ENCODE peak calls at places on chromosomes 13 and 19, in five cellular contexts. One of them, this sample, is unnamed.

GRCh38 chr13:24688111-24688510 is 7.9 kb downstream of the ATP12A start:
- DNase-seq in activated T-helper 1 cell treated with anti-CD3 and anti-CD28 coated beads, Interleukin-12 subunit alpha, Interleukin-12 subunit beta, Interleukin-2, Interleukin-4 antibody, amounts not matched to agents 30 ng/mL and 10 ng/mL and 1 ng/mL, durations not matched to agents 14 hours and 24 hours and 36 hours: no peak
- DNase-seq in cardiac muscle cell: no peak
- DNase-seq in activated T-cell treated with anti-CD3 and anti-CD28 coated beads, Interleukin-2, amount 50 U/mL, for 48 hours: no peak
- DNase-seq in tibial nerve: no peak
- DNase-seq in this sample: no peak

GRCh38 chr19:51292971-51293370 is 18.5 kb upstream of the IGLON5 start:
- DNase-seq in activated T-helper 1 cell treated with anti-CD3 and anti-CD28 coated beads, Interleukin-12 subunit alpha, Interleukin-12 subunit beta, Interleukin-2, Interleukin-4 antibody, amounts not matched to agents 30 ng/mL and 10 ng/mL and 1 ng/mL, durations not matched to agents 14 hours and 24 hours and 36 hours: no peak
- DNase-seq in cardiac muscle cell: no peak
- DNase-seq in activated T-cell treated with anti-CD3 and anti-CD28 coated beads, Interleukin-2, amount 50 U/mL, for 48 hours: no peak
- DNase-seq in tibial nerve: no peak
- DNase-seq in this sample: no peak

GRCh38 chr13:68369739-68370138 is 1139.6 kb upstream of the PCDH9 start:
- DNase-seq in activated T-helper 1 cell treated with anti-CD3 and anti-CD28 coated beads, Interleukin-12 subunit alpha, Interleukin-12 subunit beta, Interleukin-2, Interleukin-4 antibody, amounts not matched to agents 30 ng/mL and 10 ng/mL and 1 ng/mL, durations not matched to agents 14 hours and 24 hours and 36 hours: no peak
- DNase-seq in cardiac muscle cell: no peak
- DNase-seq in activated T-cell treated with anti-CD3 and anti-CD28 coated beads, Interleukin-2, amount 50 U/mL, for 48 hours: no peak
- DNase-seq in tibial nerve: no peak
- DNase-seq in this sample: no peak

GRCh38 chr19:411723-412355 is 2.9 kb upstream of the C2CD4C start:
- DNase-seq in activated T-helper 1 cell treated with anti-CD3 and anti-CD28 coated beads, Interleukin-12 subunit alpha, Interleukin-12 subunit beta, Interleukin-2, Interleukin-4 antibody, amounts not matched to agents 30 ng/mL and 10 ng/mL and 1 ng/mL, durations not matched to agents 14 hours and 24 hours and 36 hours: no peak
- DNase-seq in cardiac muscle cell: no peak
- DNase-seq in activated T-cell treated with anti-CD3 and anti-CD28 coated beads, Interleukin-2, amount 50 U/mL, for 48 hours: no peak
- DNase-seq in tibial nerve: no peak
- DNase-seq in this sample: no peak

GRCh38 chr19:15293751-15294505 is 38.4 kb downstream of the BRD4 start:
- DNase-seq in activated T-helper 1 cell treated with anti-CD3 and anti-CD28 coated beads, Interleukin-12 subunit alpha, Interleukin-12 subunit beta, Interleukin-2, Interleukin-4 antibody, amounts not matched to agents 30 ng/mL and 10 ng/mL and 1 ng/mL, durations not matched to agents 14 hours and 24 hours and 36 hours: no peak
- DNase-seq in cardiac muscle cell: peak; percentile 73
- DNase-seq in activated T-cell treated with anti-CD3 and anti-CD28 coated beads, Interleukin-2, amount 50 U/mL, for 48 hours: no peak
- DNase-seq in tibial nerve: no peak
- DNase-seq in this sample: no peak

GRCh38 chr13:110520431-110521295 is 40.9 kb downstream of the RAB20 start:
- DNase-seq in activated T-helper 1 cell treated with anti-CD3 and anti-CD28 coated beads, Interleukin-12 subunit alpha, Interleukin-12 subunit beta, Interleukin-2, Interleukin-4 antibody, amounts not matched to agents 30 ng/mL and 10 ng/mL and 1 ng/mL, durations not matched to agents 14 hours and 24 hours and 36 hours: no peak
- DNase-seq in cardiac muscle cell: peak; percentile 96
- DNase-seq in activated T-cell treated with anti-CD3 and anti-CD28 coated beads, Interleukin-2, amount 50 U/mL, for 48 hours: no peak
- DNase-seq in tibial nerve: peak; percentile 85
- DNase-seq in this sample: no peak

GRCh38 chr19:2215281-2215751 is 20.8 kb downstream of the PLEKHJ1 start:
- DNase-seq in activated T-helper 1 cell treated with anti-CD3 and anti-CD28 coated beads, Interleukin-12 subunit alpha, Interleukin-12 subunit beta, Interleukin-2, Interleukin-4 antibody, amounts not matched to agents 30 ng/mL and 10 ng/mL and 1 ng/mL, durations not matched to agents 14 hours and 24 hours and 36 hours: no peak
- DNase-seq in cardiac muscle cell: no peak
- DNase-seq in activated T-cell treated with anti-CD3 and anti-CD28 coated beads, Interleukin-2, amount 50 U/mL, for 48 hours: no peak
- DNase-seq in tibial nerve: no peak
- DNase-seq in this sample: no peak

GRCh38 chr13:105773241-105773640 is 762.2 kb downstream of the EFNB2 start:
- DNase-seq in activated T-helper 1 cell treated with anti-CD3 and anti-CD28 coated beads, Interleukin-12 subunit alpha, Interleukin-12 subunit beta, Interleukin-2, Interleukin-4 antibody, amounts not matched to agents 30 ng/mL and 10 ng/mL and 1 ng/mL, durations not matched to agents 14 hours and 24 hours and 36 hours: no peak
- DNase-seq in cardiac muscle cell: no peak
- DNase-seq in activated T-cell treated with anti-CD3 and anti-CD28 coated beads, Interleukin-2, amount 50 U/mL, for 48 hours: no peak
- DNase-seq in tibial nerve: no peak
- DNase-seq in this sample: no peak

GRCh38 chr13:80955487-80955886 is 614.6 kb upstream of the SPRY2 start:
- DNase-seq in activated T-helper 1 cell treated with anti-CD3 and anti-CD28 coated beads, Interleukin-12 subunit alpha, Interleukin-12 subunit beta, Interleukin-2, Interleukin-4 antibody, amounts not matched to agents 30 ng/mL and 10 ng/mL and 1 ng/mL, durations not matched to agents 14 hours and 24 hours and 36 hours: no peak
- DNase-seq in cardiac muscle cell: no peak
- DNase-seq in activated T-cell treated with anti-CD3 and anti-CD28 coated beads, Interleukin-2, amount 50 U/mL, for 48 hours: no peak
- DNase-seq in tibial nerve: no peak
- DNase-seq in this sample: peak; percentile 63

GRCh38 chr19:16325161-16325527 is 518 bp downstream of the KLF2 start:
- DNase-seq in activated T-helper 1 cell treated with anti-CD3 and anti-CD28 coated beads, Interleukin-12 subunit alpha, Interleukin-12 subunit beta, Interleukin-2, Interleukin-4 antibody, amounts not matched to agents 30 ng/mL and 10 ng/mL and 1 ng/mL, durations not matched to agents 14 hours and 24 hours and 36 hours: peak; percentile 46
- DNase-seq in cardiac muscle cell: no peak
- DNase-seq in activated T-cell treated with anti-CD3 and anti-CD28 coated beads, Interleukin-2, amount 50 U/mL, for 48 hours: peak; percentile 56
- DNase-seq in tibial nerve: no peak
- DNase-seq in this sample: no peak

GRCh38 chr13:112781881-112782361 is 92.1 kb downstream of the ATP11A start:
- DNase-seq in activated T-helper 1 cell treated with anti-CD3 and anti-CD28 coated beads, Interleukin-12 subunit alpha, Interleukin-12 subunit beta, Interleukin-2, Interleukin-4 antibody, amounts not matched to agents 30 ng/mL and 10 ng/mL and 1 ng/mL, durations not matched to agents 14 hours and 24 hours and 36 hours: no peak
- DNase-seq in cardiac muscle cell: no peak
- DNase-seq in activated T-cell treated with anti-CD3 and anti-CD28 coated beads, Interleukin-2, amount 50 U/mL, for 48 hours: no peak
- DNase-seq in tibial nerve: no peak
- DNase-seq in this sample: peak; percentile 64

GRCh38 chr13:27170221-27170520 is 1.4 kb downstream of the USP12 start:
- DNase-seq in activated T-helper 1 cell treated with anti-CD3 and anti-CD28 coated beads, Interleukin-12 subunit alpha, Interleukin-12 subunit beta, Interleukin-2, Interleukin-4 antibody, amounts not matched to agents 30 ng/mL and 10 ng/mL and 1 ng/mL, durations not matched to agents 14 hours and 24 hours and 36 hours: no peak
- DNase-seq in cardiac muscle cell: no peak
- DNase-seq in activated T-cell treated with anti-CD3 and anti-CD28 coated beads, Interleukin-2, amount 50 U/mL, for 48 hours: no peak
- DNase-seq in tibial nerve: no peak
- DNase-seq in this sample: no peak

GRCh38 chr19:8494158-8494557 is 8.3 kb downstream of the PRAM1 start:
- DNase-seq in activated T-helper 1 cell treated with anti-CD3 and anti-CD28 coated beads, Interleukin-12 subunit alpha, Interleukin-12 subunit beta, Interleukin-2, Interleukin-4 antibody, amounts not matched to agents 30 ng/mL and 10 ng/mL and 1 ng/mL, durations not matched to agents 14 hours and 24 hours and 36 hours: no peak
- DNase-seq in cardiac muscle cell: peak; percentile 17
- DNase-seq in activated T-cell treated with anti-CD3 and anti-CD28 coated beads, Interleukin-2, amount 50 U/mL, for 48 hours: no peak
- DNase-seq in tibial nerve: no peak
- DNase-seq in this sample: no peak

GRCh38 chr13:67076378-67076777 is 153.8 kb downstream of the PCDH9 start:
- DNase-seq in activated T-helper 1 cell treated with anti-CD3 and anti-CD28 coated beads, Interleukin-12 subunit alpha, Interleukin-12 subunit beta, Interleukin-2, Interleukin-4 antibody, amounts not matched to agents 30 ng/mL and 10 ng/mL and 1 ng/mL, durations not matched to agents 14 hours and 24 hours and 36 hours: no peak
- DNase-seq in cardiac muscle cell: no peak
- DNase-seq in activated T-cell treated with anti-CD3 and anti-CD28 coated beads, Interleukin-2, amount 50 U/mL, for 48 hours: no peak
- DNase-seq in tibial nerve: no peak
- DNase-seq in this sample: no peak

GRCh38 chr13:66347718-66348117 is 882.4 kb downstream of the PCDH9 start:
- DNase-seq in activated T-helper 1 cell treated with anti-CD3 and anti-CD28 coated beads, Interleukin-12 subunit alpha, Interleukin-12 subunit beta, Interleukin-2, Interleukin-4 antibody, amounts not matched to agents 30 ng/mL and 10 ng/mL and 1 ng/mL, durations not matched to agents 14 hours and 24 hours and 36 hours: no peak
- DNase-seq in cardiac muscle cell: no peak
- DNase-seq in activated T-cell treated with anti-CD3 and anti-CD28 coated beads, Interleukin-2, amount 50 U/mL, for 48 hours: no peak
- DNase-seq in tibial nerve: no peak
- DNase-seq in this sample: no peak

GRCh38 chr13:74270018-74270417 is 135.8 kb upstream of the KLF12 start:
- DNase-seq in activated T-helper 1 cell treated with anti-CD3 and anti-CD28 coated beads, Interleukin-12 subunit alpha, Interleukin-12 subunit beta, Interleukin-2, Interleukin-4 antibody, amounts not matched to agents 30 ng/mL and 10 ng/mL and 1 ng/mL, durations not matched to agents 14 hours and 24 hours and 36 hours: no peak
- DNase-seq in cardiac muscle cell: no peak
- DNase-seq in activated T-cell treated with anti-CD3 and anti-CD28 coated beads, Interleukin-2, amount 50 U/mL, for 48 hours: no peak
- DNase-seq in tibial nerve: no peak
- DNase-seq in this sample: no peak

GRCh38 chr13:110012102-110012739 is 225.8 kb upstream of the IRS2 start:
- DNase-seq in activated T-helper 1 cell treated with anti-CD3 and anti-CD28 coated beads, Interleukin-12 subunit alpha, Interleukin-12 subunit beta, Interleukin-2, Interleukin-4 antibody, amounts not matched to agents 30 ng/mL and 10 ng/mL and 1 ng/mL, durations not matched to agents 14 hours and 24 hours and 36 hours: no peak
- DNase-seq in cardiac muscle cell: peak; percentile 97
- DNase-seq in activated T-cell treated with anti-CD3 and anti-CD28 coated beads, Interleukin-2, amount 50 U/mL, for 48 hours: no peak
- DNase-seq in tibial nerve: no peak
- DNase-seq in this sample: peak; percentile 45

GRCh38 chr13:112042496-112042895 is 24.5 kb upstream of the SOX1 start:
- DNase-seq in activated T-helper 1 cell treated with anti-CD3 and anti-CD28 coated beads, Interleukin-12 subunit alpha, Interleukin-12 subunit beta, Interleukin-2, Interleukin-4 antibody, amounts not matched to agents 30 ng/mL and 10 ng/mL and 1 ng/mL, durations not matched to agents 14 hours and 24 hours and 36 hours: no peak
- DNase-seq in cardiac muscle cell: no peak
- DNase-seq in activated T-cell treated with anti-CD3 and anti-CD28 coated beads, Interleukin-2, amount 50 U/mL, for 48 hours: no peak
- DNase-seq in tibial nerve: no peak
- DNase-seq in this sample: no peak

GRCh38 chr13:23617551-23618014 is 47.4 kb downstream of the TNFRSF19 start:
- DNase-seq in activated T-helper 1 cell treated with anti-CD3 and anti-CD28 coated beads, Interleukin-12 subunit alpha, Interleukin-12 subunit beta, Interleukin-2, Interleukin-4 antibody, amounts not matched to agents 30 ng/mL and 10 ng/mL and 1 ng/mL, durations not matched to agents 14 hours and 24 hours and 36 hours: no peak
- DNase-seq in cardiac muscle cell: peak; percentile 82
- DNase-seq in activated T-cell treated with anti-CD3 and anti-CD28 coated beads, Interleukin-2, amount 50 U/mL, for 48 hours: no peak
- DNase-seq in tibial nerve: no peak
- DNase-seq in this sample: no peak

GRCh38 chr13:73533111-73533510 is 474.3 kb downstream of the KLF5 start:
- DNase-seq in activated T-helper 1 cell treated with anti-CD3 and anti-CD28 coated beads, Interleukin-12 subunit alpha, Interleukin-12 subunit beta, Interleukin-2, Interleukin-4 antibody, amounts not matched to agents 30 ng/mL and 10 ng/mL and 1 ng/mL, durations not matched to agents 14 hours and 24 hours and 36 hours: no peak
- DNase-seq in cardiac muscle cell: no peak
- DNase-seq in activated T-cell treated with anti-CD3 and anti-CD28 coated beads, Interleukin-2, amount 50 U/mL, for 48 hours: no peak
- DNase-seq in tibial nerve: no peak
- DNase-seq in this sample: no peak

GRCh38 chr19:19514215-19514633 is 1.1 kb downstream of the TSSK6 start:
- DNase-seq in activated T-helper 1 cell treated with anti-CD3 and anti-CD28 coated beads, Interleukin-12 subunit alpha, Interleukin-12 subunit beta, Interleukin-2, Interleukin-4 antibody, amounts not matched to agents 30 ng/mL and 10 ng/mL and 1 ng/mL, durations not matched to agents 14 hours and 24 hours and 36 hours: no peak
- DNase-seq in cardiac muscle cell: peak; percentile 89
- DNase-seq in activated T-cell treated with anti-CD3 and anti-CD28 coated beads, Interleukin-2, amount 50 U/mL, for 48 hours: no peak
- DNase-seq in tibial nerve: no peak
- DNase-seq in this sample: peak; percentile 66

GRCh38 chr19:18332917-18333530 is 7.4 kb upstream of the PGPEP1 start:
- DNase-seq in activated T-helper 1 cell treated with anti-CD3 and anti-CD28 coated beads, Interleukin-12 subunit alpha, Interleukin-12 subunit beta, Interleukin-2, Interleukin-4 antibody, amounts not matched to agents 30 ng/mL and 10 ng/mL and 1 ng/mL, durations not matched to agents 14 hours and 24 hours and 36 hours: no peak
- DNase-seq in cardiac muscle cell: no peak
- DNase-seq in activated T-cell treated with anti-CD3 and anti-CD28 coated beads, Interleukin-2, amount 50 U/mL, for 48 hours: no peak
- DNase-seq in tibial nerve: no peak
- DNase-seq in this sample: no peak

GRCh38 chr13:101455863-101456262 is 3.4 kb downstream of the ITGBL1 start:
- DNase-seq in activated T-helper 1 cell treated with anti-CD3 and anti-CD28 coated beads, Interleukin-12 subunit alpha, Interleukin-12 subunit beta, Interleukin-2, Interleukin-4 antibody, amounts not matched to agents 30 ng/mL and 10 ng/mL and 1 ng/mL, durations not matched to agents 14 hours and 24 hours and 36 hours: no peak
- DNase-seq in cardiac muscle cell: peak; percentile 88
- DNase-seq in activated T-cell treated with anti-CD3 and anti-CD28 coated beads, Interleukin-2, amount 50 U/mL, for 48 hours: no peak
- DNase-seq in tibial nerve: no peak
- DNase-seq in this sample: peak; percentile 69

GRCh38 chr13:76852991-76853390 is 33.2 kb downstream of the KCTD12 start:
- DNase-seq in activated T-helper 1 cell treated with anti-CD3 and anti-CD28 coated beads, Interleukin-12 subunit alpha, Interleukin-12 subunit beta, Interleukin-2, Interleukin-4 antibody, amounts not matched to agents 30 ng/mL and 10 ng/mL and 1 ng/mL, durations not matched to agents 14 hours and 24 hours and 36 hours: no peak
- DNase-seq in cardiac muscle cell: peak; percentile 60
- DNase-seq in activated T-cell treated with anti-CD3 and anti-CD28 coated beads, Interleukin-2, amount 50 U/mL, for 48 hours: no peak
- DNase-seq in tibial nerve: no peak
- DNase-seq in this sample: peak; percentile 83